ENCODE peak calls at places on chromosome 20, in six cellular contexts. One of them, this sample, is unnamed.

GRCh38 chr20:15776773-15777172 is 796.5 kb downstream of the KIF16B start:
- DNase-seq in brain microvascular endothelial cell: no peak
- DNase-seq in hepatic stellate cell: no peak
- DNase-seq in Karpas-422: no peak
- DNase-seq in mucosa of gallbladder: no peak
- DNase-seq in nephron progenitor cell: no peak
- DNase-seq in this sample: no peak

GRCh38 chr20:25504366-25505135 is 80.8 kb downstream of the NINL start:
- DNase-seq in brain microvascular endothelial cell: no peak
- DNase-seq in hepatic stellate cell: no peak
- DNase-seq in Karpas-422: no peak
- DNase-seq in mucosa of gallbladder: no peak
- DNase-seq in nephron progenitor cell: no peak
- DNase-seq in this sample: peak; percentile 25

GRCh38 chr20:44212792-44213191 is 2.2 kb upstream of the OSER1 start:
- DNase-seq in brain microvascular endothelial cell: no peak
- DNase-seq in hepatic stellate cell: no peak
- DNase-seq in Karpas-422: no peak
- DNase-seq in mucosa of gallbladder: no peak
- DNase-seq in nephron progenitor cell: no peak
- DNase-seq in this sample: no peak

GRCh38 chr20:63658749-63659187 is 656 bp downstream of the RTEL1 start:
- DNase-seq in brain microvascular endothelial cell: peak; percentile 20
- DNase-seq in hepatic stellate cell: peak; percentile 60
- DNase-seq in Karpas-422: peak; percentile 74
- DNase-seq in mucosa of gallbladder: no peak
- DNase-seq in nephron progenitor cell: peak; percentile 58
- DNase-seq in this sample: peak; percentile 60

GRCh38 chr20:62066339-62066982 is 780 bp upstream of the TAF4 start:
- DNase-seq in brain microvascular endothelial cell: no peak
- DNase-seq in hepatic stellate cell: peak; percentile 54
- DNase-seq in Karpas-422: peak; percentile 72
- DNase-seq in mucosa of gallbladder: peak; percentile 53
- DNase-seq in nephron progenitor cell: peak; percentile 78
- DNase-seq in this sample: peak; percentile 69

GRCh38 chr20:12570371-12570770 is 438.4 kb upstream of the SPTLC3 start:
- DNase-seq in brain microvascular endothelial cell: peak; percentile 10
- DNase-seq in hepatic stellate cell: no peak
- DNase-seq in Karpas-422: peak; percentile 75
- DNase-seq in mucosa of gallbladder: no peak
- DNase-seq in nephron progenitor cell: peak; percentile 34
- DNase-seq in this sample: no peak

GRCh38 chr20:1622450-1622849 is 2.6 kb upstream of the SIRPB1 start:
- DNase-seq in brain microvascular endothelial cell: no peak
- DNase-seq in hepatic stellate cell: no peak
- DNase-seq in Karpas-422: no peak
- DNase-seq in mucosa of gallbladder: no peak
- DNase-seq in nephron progenitor cell: no peak
- DNase-seq in this sample: no peak

GRCh38 chr20:37539424-37539823 is 11.7 kb upstream of the BLCAP start:
- DNase-seq in brain microvascular endothelial cell: no peak
- DNase-seq in hepatic stellate cell: no peak
- DNase-seq in Karpas-422: no peak
- DNase-seq in mucosa of gallbladder: no peak
- DNase-seq in nephron progenitor cell: no peak
- DNase-seq in this sample: peak; percentile 3

GRCh38 chr20:9617062-9617461 is 102.7 kb downstream of the LAMP5 start:
- DNase-seq in brain microvascular endothelial cell: peak; percentile 56
- DNase-seq in hepatic stellate cell: peak; percentile 23
- DNase-seq in Karpas-422: peak; percentile 91
- DNase-seq in mucosa of gallbladder: peak; percentile 53
- DNase-seq in nephron progenitor cell: peak; percentile 72
- DNase-seq in this sample: peak; percentile 71

GRCh38 chr20:50283922-50284810 is 93.5 kb downstream of the CEBPB start:
- DNase-seq in brain microvascular endothelial cell: no peak
- DNase-seq in hepatic stellate cell: peak; percentile 75
- DNase-seq in Karpas-422: no peak
- DNase-seq in mucosa of gallbladder: peak; percentile 57
- DNase-seq in nephron progenitor cell: no peak
- DNase-seq in this sample: no peak

GRCh38 chr20:53773792-53774371 is 180.2 kb upstream of the ZNF217 start:
- DNase-seq in brain microvascular endothelial cell: peak; percentile 91
- DNase-seq in hepatic stellate cell: peak; percentile 86
- DNase-seq in Karpas-422: no peak
- DNase-seq in mucosa of gallbladder: no peak
- DNase-seq in nephron progenitor cell: no peak
- DNase-seq in this sample: no peak

GRCh38 chr20:10558635-10559187 is 115.1 kb downstream of the JAG1 start:
- DNase-seq in brain microvascular endothelial cell: peak; percentile 99
- DNase-seq in hepatic stellate cell: peak; percentile 70
- DNase-seq in Karpas-422: peak; percentile 66
- DNase-seq in mucosa of gallbladder: no peak
- DNase-seq in nephron progenitor cell: no peak
- DNase-seq in this sample: no peak

GRCh38 chr20:24838551-24839530 is 110.2 kb upstream of the CST7 start:
- DNase-seq in brain microvascular endothelial cell: no peak
- DNase-seq in hepatic stellate cell: no peak
- DNase-seq in Karpas-422: no peak
- DNase-seq in mucosa of gallbladder: no peak
- DNase-seq in nephron progenitor cell: no peak
- DNase-seq in this sample: no peak

This sample was measured in sciatic nerve.